ENCODE peak calls at places on chromosomes 16 and 17, in eight cellular contexts. F is activated T-cell treated with anti-CD3 and anti-CD28 coated beads for 24 hours; N is GM04504; T is testis; M is renal cortical epithelial cell; U is left lung; C is activated CD4-positive, alpha-beta T cell treated with anti-CD3 and anti-CD28 coated beads, Interleukin-2, amount 50 U/mL, for 1 hour; J is OCI-M1. S is an unnamed sample.

GRCh38 chr17:38464723-38465419 is 36.6 kb downstream of the ARHGAP23 start:
- DNase-seq in N (peak), J (peak), U (peak), M (peak), T (peak), F (no peak), C (no peak), S (peak)

GRCh38 chr17:68398731-68399637 is 58.3 kb downstream of the WIPI1 start:
- DNase-seq in F (no peak), N (peak), C (no peak), J (peak), M (peak), U (peak), T (peak), S (no peak)

GRCh38 chr17:57422574-57423164 is 166.3 kb downstream of the MSI2 start:
- DNase-seq in U (no peak), M (no peak), C (no peak), N (no peak), F (no peak), T (no peak), J (no peak), S (no peak)

GRCh38 chr17:78374631-78375274 is 3.7 kb upstream of the PGS1 start:
- DNase-seq in J (no peak), T (no peak), N (no peak), U (peak), M (peak), C (no peak), F (no peak), S (no peak)

GRCh38 chr16:79543219-79543618 is 57.3 kb downstream of the MAF start:
- DNase-seq in J (no peak), U (no peak), M (no peak), C (no peak), N (no peak), T (no peak), F (no peak), S (no peak)

GRCh38 chr17:49501496-49501895 is 6.4 kb downstream of the NGFR start:
- DNase-seq in C (no peak), U (no peak), M (no peak), T (no peak), F (no peak), J (no peak), N (no peak), S (no peak)

GRCh38 chr16:84863485-84863814 is 43.7 kb downstream of the CRISPLD2 start:
- DNase-seq in C (no peak), M (no peak), T (no peak), J (no peak), U (no peak), F (no peak), N (no peak), S (no peak)

GRCh38 chr17:2796164-2797140 is at the start of gene RAP1GAP2:
- DNase-seq in T (peak), M (no peak), U (peak), C (peak), J (peak), F (peak), N (no peak), S (no peak)

GRCh38 chr17:21288581-21289017 is 4.1 kb downstream of the MAP2K3 start:
- DNase-seq in N (no peak), C (no peak), T (no peak), U (peak), J (no peak), M (no peak), F (peak), S (no peak)

GRCh38 chr16:53024045-53024444 is 28.7 kb downstream of the CHD9NB start:
- DNase-seq in M (no peak), T (no peak), J (no peak), N (no peak), F (no peak), C (no peak), U (no peak), S (no peak)

GRCh38 chr16:997440-998051 is 16.0 kb downstream of the SOX8 start:
- DNase-seq in N (peak), M (peak), C (peak), J (no peak), T (no peak), U (no peak), F (peak), S (peak)

GRCh38 chr17:82238562-82239201 is 9.8 kb downstream of the SLC16A3 start:
- DNase-seq in M (peak), F (peak), C (peak), J (no peak), T (peak), U (peak), N (no peak), S (peak)

GRCh38 chr17:81906476-81907218 is 4.6 kb downstream of the PCYT2 start:
- DNase-seq in C (no peak), M (no peak), F (no peak), T (no peak), N (no peak), J (no peak), U (no peak), S (no peak)

GRCh38 chr16:85401370-85401916 is 211.7 kb upstream of the GSE1 start:
- DNase-seq in U (peak), N (no peak), C (no peak), T (peak), F (no peak), M (no peak), J (no peak), S (no peak)

GRCh38 chr16:48950184-48950583 is 331.5 kb downstream of the CBLN1 start:
- DNase-seq in J (no peak), N (peak), C (no peak), F (no peak), U (no peak), M (no peak), T (no peak), S (no peak)

GRCh38 chr17:73249700-73250099 is 12.0 kb downstream of the CPSF4L start:
- DNase-seq in F (no peak), T (no peak), C (no peak), J (no peak), N (no peak), M (no peak), U (no peak), S (no peak)

GRCh38 chr17:15999974-16000827 is 577 bp downstream of the TTC19 start:
- DNase-seq in F (no peak), J (peak), N (no peak), U (no peak), T (peak), C (no peak), M (peak), S (no peak)

S was measured in amygdala.